ENCODE peak calls at places on chromosomes 5 and 9, in eight cellular contexts. One of them, this sample, is unnamed.

GRCh38 chr5:68255305-68256130 is 40.0 kb downstream of the PIK3R1 start:
- DNase-seq in COR-L47: no peak
- DNase-seq in AG20443: no peak
- DNase-seq in NCI-H345: no peak
- DNase-seq in stimulated activated CD4-positive, alpha-beta T cell treated with anti-CD3 and anti-CD28 coated beads, Interleukin-2, amount 100 ng/mL, for 24 hours: no peak
- DNase-seq in uterus: no peak
- DNase-seq in NCI-H1092 treated with DMSO at 0.1 percent for 48 hours: no peak
- DNase-seq in fibroblast of pulmonary artery: no peak
- DNase-seq in this sample: no peak

GRCh38 chr5:177996660-177997318 is 747 bp upstream of the PROP1 start:
- DNase-seq in fibroblast of pulmonary artery: no peak
- DNase-seq in AG20443: no peak
- DNase-seq in stimulated activated CD4-positive, alpha-beta T cell treated with anti-CD3 and anti-CD28 coated beads, Interleukin-2, amount 100 ng/mL, for 24 hours: no peak
- DNase-seq in NCI-H345: no peak
- DNase-seq in uterus: no peak
- DNase-seq in COR-L47: no peak
- DNase-seq in NCI-H1092 treated with DMSO at 0.1 percent for 48 hours: no peak
- DNase-seq in this sample: no peak

GRCh38 chr5:1325191-1325741 is 19.6 kb downstream of the CLPTM1L start:
- DNase-seq in uterus: peak
- DNase-seq in fibroblast of pulmonary artery: no peak
- DNase-seq in COR-L47: no peak
- DNase-seq in NCI-H345: no peak
- DNase-seq in NCI-H1092 treated with DMSO at 0.1 percent for 48 hours: no peak
- DNase-seq in AG20443: no peak
- DNase-seq in stimulated activated CD4-positive, alpha-beta T cell treated with anti-CD3 and anti-CD28 coated beads, Interleukin-2, amount 100 ng/mL, for 24 hours: no peak
- DNase-seq in this sample: no peak

GRCh38 chr5:172410160-172410559 is 44.2 kb downstream of the SH3PXD2B start:
- DNase-seq in AG20443: no peak
- DNase-seq in stimulated activated CD4-positive, alpha-beta T cell treated with anti-CD3 and anti-CD28 coated beads, Interleukin-2, amount 100 ng/mL, for 24 hours: no peak
- DNase-seq in NCI-H345: no peak
- DNase-seq in fibroblast of pulmonary artery: peak
- DNase-seq in uterus: no peak
- DNase-seq in NCI-H1092 treated with DMSO at 0.1 percent for 48 hours: no peak
- DNase-seq in COR-L47: no peak
- DNase-seq in this sample: no peak

GRCh38 chr5:33371660-33372059 is 69.1 kb upstream of the TARS1 start:
- DNase-seq in uterus: no peak
- DNase-seq in stimulated activated CD4-positive, alpha-beta T cell treated with anti-CD3 and anti-CD28 coated beads, Interleukin-2, amount 100 ng/mL, for 24 hours: no peak
- DNase-seq in NCI-H345: no peak
- DNase-seq in AG20443: peak
- DNase-seq in NCI-H1092 treated with DMSO at 0.1 percent for 48 hours: no peak
- DNase-seq in fibroblast of pulmonary artery: peak
- DNase-seq in COR-L47: no peak
- DNase-seq in this sample: no peak

GRCh38 chr5:15376803-15377202 is 123.2 kb upstream of the FBXL7 start:
- DNase-seq in stimulated activated CD4-positive, alpha-beta T cell treated with anti-CD3 and anti-CD28 coated beads, Interleukin-2, amount 100 ng/mL, for 24 hours: no peak
- DNase-seq in AG20443: no peak
- DNase-seq in NCI-H345: no peak
- DNase-seq in NCI-H1092 treated with DMSO at 0.1 percent for 48 hours: no peak
- DNase-seq in fibroblast of pulmonary artery: peak
- DNase-seq in uterus: no peak
- DNase-seq in COR-L47: no peak
- DNase-seq in this sample: no peak

GRCh38 chr9:133823189-133824105 is 85.3 kb upstream of the SARDH start:
- DNase-seq in stimulated activated CD4-positive, alpha-beta T cell treated with anti-CD3 and anti-CD28 coated beads, Interleukin-2, amount 100 ng/mL, for 24 hours: no peak
- DNase-seq in AG20443: no peak
- DNase-seq in NCI-H1092 treated with DMSO at 0.1 percent for 48 hours: no peak
- DNase-seq in COR-L47: no peak
- DNase-seq in NCI-H345: no peak
- DNase-seq in uterus: no peak
- DNase-seq in fibroblast of pulmonary artery: no peak
- DNase-seq in this sample: peak

GRCh38 chr9:77846957-77847574 is 184.5 kb downstream of the GNAQ start:
- DNase-seq in NCI-H1092 treated with DMSO at 0.1 percent for 48 hours: no peak
- DNase-seq in COR-L47: peak
- DNase-seq in fibroblast of pulmonary artery: peak
- DNase-seq in AG20443: no peak
- DNase-seq in uterus: no peak
- DNase-seq in stimulated activated CD4-positive, alpha-beta T cell treated with anti-CD3 and anti-CD28 coated beads, Interleukin-2, amount 100 ng/mL, for 24 hours: no peak
- DNase-seq in NCI-H345: no peak
- DNase-seq in this sample: no peak

GRCh38 chr5:41925555-41925946 is 470 bp downstream of the FBXO4 start:
- DNase-seq in NCI-H345: peak
- DNase-seq in NCI-H1092 treated with DMSO at 0.1 percent for 48 hours: peak
- DNase-seq in AG20443: no peak
- DNase-seq in uterus: peak
- DNase-seq in COR-L47: no peak
- DNase-seq in fibroblast of pulmonary artery: peak
- DNase-seq in stimulated activated CD4-positive, alpha-beta T cell treated with anti-CD3 and anti-CD28 coated beads, Interleukin-2, amount 100 ng/mL, for 24 hours: peak
- DNase-seq in this sample: no peak

GRCh38 chr5:31492824-31493223 is 39.1 kb downstream of the DROSHA start:
- DNase-seq in AG20443: no peak
- DNase-seq in NCI-H345: no peak
- DNase-seq in NCI-H1092 treated with DMSO at 0.1 percent for 48 hours: no peak
- DNase-seq in uterus: no peak
- DNase-seq in stimulated activated CD4-positive, alpha-beta T cell treated with anti-CD3 and anti-CD28 coated beads, Interleukin-2, amount 100 ng/mL, for 24 hours: no peak
- DNase-seq in fibroblast of pulmonary artery: peak
- DNase-seq in COR-L47: no peak
- DNase-seq in this sample: no peak